ENCODE peak calls at places on chromosomes 5 and 9, in seven cellular contexts. C is hippocampal formation, J is A549, L is G401, U is HTR-8/SVneo, O is NCI-H2081, F is WTC11. I is an unnamed sample.
A peak's percentile ranks its signal among the peaks of the same experiment; 100 is the strongest.

GRCh38 chr9:113868501-113868900 is 7.6 kb upstream of the ZNF618 start:
- DNase-seq in C (no peak), J (no peak), L (no peak), U (no peak), O (no peak), F (no peak), I (no peak)

GRCh38 chr5:73374520-73375235 is 73.9 kb downstream of the FOXD1 start:
- DNase-seq in C (no peak), J (no peak), L (no peak), U (peak; percentile 45), O (no peak), F (no peak), I (peak; percentile 94)

GRCh38 chr5:108786806-108787483 is 39.2 kb downstream of the FER start:
- DNase-seq in C (no peak), J (no peak), L (no peak), U (no peak), O (no peak), F (no peak), I (no peak)

GRCh38 chr5:147200001-147200400 is 34.8 kb upstream of the STK32A start:
- DNase-seq in C (no peak), J (no peak), L (no peak), U (no peak), O (no peak), F (no peak), I (no peak)

GRCh38 chr5:180283026-180283615 is 8.8 kb downstream of the MAPK9 start:
- DNase-seq in C (no peak), J (no peak), L (peak; percentile 45), U (no peak), O (no peak), F (no peak), I (no peak)

GRCh38 chr5:77629553-77630245 is 8.8 kb downstream of the OTP start:
- DNase-seq in C (no peak), J (no peak), L (no peak), U (no peak), O (no peak), F (no peak), I (no peak)

GRCh38 chr5:68418230-68418629 is 202.7 kb downstream of the PIK3R1 start:
- DNase-seq in C (no peak), J (no peak), L (no peak), U (no peak), O (no peak), F (no peak), I (peak; percentile 23)

GRCh38 chr5:157740211-157740610 is 3.3 kb upstream of the LSM11 start:
- DNase-seq in C (no peak), J (peak; percentile 69), L (no peak), U (no peak), O (no peak), F (peak; percentile 27), I (peak; percentile 52)

GRCh38 chr5:124660229-124661093 is 86.0 kb downstream of the ZNF608 start:
- DNase-seq in C (no peak), J (no peak), L (peak; percentile 54), U (no peak), O (no peak), F (no peak), I (peak; percentile 27)

GRCh38 chr9:133731876-133732321 is 6.3 kb downstream of the SARDH start:
- DNase-seq in C (no peak), J (peak; percentile 74), L (peak; percentile 99), U (peak; percentile 52), O (peak; percentile 47), F (peak; percentile 66), I (peak; percentile 49)